ENCODE peak calls at places on chromosomes 12 and 14, in five cellular contexts. Y, V, N, K and J are unnamed samples.

GRCh38 chr14:105067969-105068301 is 2.7 kb upstream of the GPR132 start:
- DNase-seq in K (no peak), V (no peak), Y (no peak), N (no peak), J (no peak)

GRCh38 chr14:60311417-60311816 is 62.4 kb downstream of the PPM1A start:
- DNase-seq in K (no peak), Y (no peak), N (no peak), V (no peak), J (no peak)

GRCh38 chr12:91513354-91513753 is 330.7 kb upstream of the DCN start:
- DNase-seq in Y (no peak), V (no peak), K (no peak), N (no peak), J (no peak)

GRCh38 chr14:67704484-67705089 is 2.9 kb downstream of the RDH12 start:
- DNase-seq in K (peak), V (peak), Y (no peak), N (peak), J (no peak)

GRCh38 chr12:13178568-13179158 is 17.9 kb upstream of the EMP1 start:
- DNase-seq in Y (no peak), K (no peak), N (no peak), V (no peak), J (no peak)

GRCh38 chr12:10385181-10385613 is 4.6 kb downstream of the KLRK1 start:
- DNase-seq in V (no peak), Y (no peak), N (no peak), K (no peak), J (no peak)

GRCh38 chr12:85448031-85448430 is 168.0 kb downstream of the ALX1 start:
- DNase-seq in V (no peak), Y (no peak), K (no peak), N (no peak), J (no peak)

GRCh38 chr14:68124885-68125731 is 305.5 kb downstream of the RAD51B start:
- DNase-seq in Y (no peak), N (no peak), V (no peak), K (no peak), J (no peak)

GRCh38 chr12:56833780-56834179 is 70.7 kb downstream of the HSD17B6 start:
- DNase-seq in V (no peak), Y (no peak), K (no peak), N (no peak), J (no peak)

GRCh38 chr12:18719922-18720321 is 17.9 kb downstream of the PLCZ1 start:
- DNase-seq in Y (no peak), K (no peak), N (no peak), V (no peak), J (no peak)

GRCh38 chr12:103915306-103915705 is 14.9 kb upstream of the HSP90B1 start:
- DNase-seq in Y (no peak), V (no peak), K (no peak), N (no peak), J (no peak)

GRCh38 chr14:54189358-54190354 is 207.2 kb upstream of the CDKN3 start:
- DNase-seq in V (no peak), K (no peak), N (no peak), Y (no peak), J (no peak)

GRCh38 chr12:109266106-109266879 is 42.8 kb downstream of the FOXN4 start:
- DNase-seq in V (no peak), N (no peak), Y (no peak), K (no peak), J (no peak)

GRCh38 chr12:56900583-56900982 is 33.6 kb downstream of the SDR9C7 start:
- DNase-seq in K (no peak), N (no peak), Y (no peak), V (no peak), J (no peak)

GRCh38 chr12:810635-811415 is 58.4 kb downstream of the WNK1 start:
- DNase-seq in Y (no peak), V (no peak), K (no peak), N (no peak), J (no peak)

GRCh38 chr14:23376477-23377200 is at the start of gene CMTM5:
- DNase-seq in V (peak), Y (peak), K (no peak), N (peak), J (no peak)

GRCh38 chr12:69510176-69510827 is 40.1 kb downstream of the FRS2 start:
- DNase-seq in N (no peak), K (no peak), Y (no peak), V (no peak), J (no peak)

GRCh38 chr12:71447691-71448660 is 8.4 kb downstream of the LGR5 start:
- DNase-seq in K (no peak), Y (peak), V (no peak), N (no peak), J (no peak)

GRCh38 chr12:80422549-80422948 is 21.5 kb upstream of the PTPRQ start:
- DNase-seq in N (no peak), V (no peak), Y (no peak), K (no peak), J (no peak)